ENCODE peak calls at places on chromosomes 2 and 18, in eight cellular contexts. One of them, this sample, is unnamed.

GRCh38 chr2:5945707-5946106 is 253.5 kb downstream of the SOX11 start:
- DNase-seq in cardiac muscle cell: no peak
- DNase-seq in stomach: no peak
- DNase-seq in coronary artery: no peak
- DNase-seq in GM06990: no peak
- DNase-seq in lower lobe of right lung: no peak
- DNase-seq in GM13977: no peak
- DNase-seq in RWPE1: no peak
- DNase-seq in this sample: no peak

GRCh38 chr2:102592601-102593000 is 26.8 kb upstream of the SLC9A2 start:
- DNase-seq in cardiac muscle cell: peak
- DNase-seq in stomach: peak
- DNase-seq in coronary artery: no peak
- DNase-seq in GM06990: no peak
- DNase-seq in lower lobe of right lung: no peak
- DNase-seq in GM13977: no peak
- DNase-seq in RWPE1: no peak
- DNase-seq in this sample: no peak

GRCh38 chr2:239303711-239304532 is 96.9 kb downstream of the HDAC4 start:
- DNase-seq in cardiac muscle cell: no peak
- DNase-seq in stomach: peak
- DNase-seq in coronary artery: peak
- DNase-seq in GM06990: peak
- DNase-seq in lower lobe of right lung: no peak
- DNase-seq in GM13977: peak
- DNase-seq in RWPE1: no peak
- DNase-seq in this sample: no peak

GRCh38 chr2:67394734-67395133 is 2.4 kb upstream of the ETAA1 start:
- DNase-seq in cardiac muscle cell: peak
- DNase-seq in stomach: no peak
- DNase-seq in coronary artery: no peak
- DNase-seq in GM06990: no peak
- DNase-seq in lower lobe of right lung: no peak
- DNase-seq in GM13977: no peak
- DNase-seq in RWPE1: no peak
- DNase-seq in this sample: no peak

GRCh38 chr2:168165418-168165817 is 82.0 kb downstream of the STK39 start:
- DNase-seq in cardiac muscle cell: peak
- DNase-seq in stomach: no peak
- DNase-seq in coronary artery: no peak
- DNase-seq in GM06990: no peak
- DNase-seq in lower lobe of right lung: no peak
- DNase-seq in GM13977: no peak
- DNase-seq in RWPE1: no peak
- DNase-seq in this sample: no peak

GRCh38 chr2:106857882-106858478 is 28.0 kb downstream of the ST6GAL2 start:
- DNase-seq in cardiac muscle cell: no peak
- DNase-seq in stomach: no peak
- DNase-seq in coronary artery: no peak
- DNase-seq in GM06990: no peak
- DNase-seq in lower lobe of right lung: no peak
- DNase-seq in GM13977: no peak
- DNase-seq in RWPE1: no peak
- DNase-seq in this sample: no peak

GRCh38 chr2:46829240-46829970 is 86.2 kb downstream of the MCFD2 start:
- DNase-seq in cardiac muscle cell: no peak
- DNase-seq in stomach: no peak
- DNase-seq in coronary artery: peak
- DNase-seq in GM06990: no peak
- DNase-seq in lower lobe of right lung: no peak
- DNase-seq in GM13977: no peak
- DNase-seq in RWPE1: no peak
- DNase-seq in this sample: peak

GRCh38 chr2:9952286-9952737 is 819 bp downstream of the GRHL1 start:
- DNase-seq in cardiac muscle cell: no peak
- DNase-seq in stomach: no peak
- DNase-seq in coronary artery: no peak
- DNase-seq in GM06990: no peak
- DNase-seq in lower lobe of right lung: no peak
- DNase-seq in GM13977: no peak
- DNase-seq in RWPE1: no peak
- DNase-seq in this sample: no peak

GRCh38 chr2:41197781-41198180 is 745.9 kb upstream of the SLC8A1 start:
- DNase-seq in cardiac muscle cell: peak
- DNase-seq in stomach: no peak
- DNase-seq in coronary artery: no peak
- DNase-seq in GM06990: no peak
- DNase-seq in lower lobe of right lung: no peak
- DNase-seq in GM13977: no peak
- DNase-seq in RWPE1: no peak
- DNase-seq in this sample: no peak

GRCh38 chr18:40955351-40955750 is 999.7 kb upstream of the PIK3C3 start:
- DNase-seq in cardiac muscle cell: no peak
- DNase-seq in stomach: no peak
- DNase-seq in coronary artery: no peak
- DNase-seq in GM06990: no peak
- DNase-seq in lower lobe of right lung: no peak
- DNase-seq in GM13977: no peak
- DNase-seq in RWPE1: no peak
- DNase-seq in this sample: no peak

GRCh38 chr2:230871361-230872150 is 6.8 kb downstream of the ITM2C start:
- DNase-seq in cardiac muscle cell: no peak
- DNase-seq in stomach: peak
- DNase-seq in coronary artery: no peak
- DNase-seq in GM06990: no peak
- DNase-seq in lower lobe of right lung: no peak
- DNase-seq in GM13977: no peak
- DNase-seq in RWPE1: no peak
- DNase-seq in this sample: peak

GRCh38 chr2:17148298-17149228 is 369.7 kb downstream of the RAD51AP2 start:
- DNase-seq in cardiac muscle cell: peak
- DNase-seq in stomach: peak
- DNase-seq in coronary artery: no peak
- DNase-seq in GM06990: no peak
- DNase-seq in lower lobe of right lung: peak
- DNase-seq in GM13977: no peak
- DNase-seq in RWPE1: no peak
- DNase-seq in this sample: no peak

GRCh38 chr2:29273004-29273703 is 157.9 kb downstream of the CLIP4 start:
- DNase-seq in cardiac muscle cell: no peak
- DNase-seq in stomach: no peak
- DNase-seq in coronary artery: peak
- DNase-seq in GM06990: no peak
- DNase-seq in lower lobe of right lung: no peak
- DNase-seq in GM13977: no peak
- DNase-seq in RWPE1: no peak
- DNase-seq in this sample: no peak

GRCh38 chr2:120559401-120559800 is 176.3 kb upstream of the GLI2 start:
- DNase-seq in cardiac muscle cell: peak
- DNase-seq in stomach: no peak
- DNase-seq in coronary artery: no peak
- DNase-seq in GM06990: no peak
- DNase-seq in lower lobe of right lung: no peak
- DNase-seq in GM13977: no peak
- DNase-seq in RWPE1: no peak
- DNase-seq in this sample: no peak

GRCh38 chr2:144215207-144215606 is 304.7 kb downstream of the ZEB2 start:
- DNase-seq in cardiac muscle cell: no peak
- DNase-seq in stomach: no peak
- DNase-seq in coronary artery: no peak
- DNase-seq in GM06990: no peak
- DNase-seq in lower lobe of right lung: no peak
- DNase-seq in GM13977: no peak
- DNase-seq in RWPE1: no peak
- DNase-seq in this sample: no peak

GRCh38 chr2:172862077-172862476 is 126.4 kb downstream of the RAPGEF4 start:
- DNase-seq in cardiac muscle cell: no peak
- DNase-seq in stomach: no peak
- DNase-seq in coronary artery: no peak
- DNase-seq in GM06990: no peak
- DNase-seq in lower lobe of right lung: no peak
- DNase-seq in GM13977: no peak
- DNase-seq in RWPE1: no peak
- DNase-seq in this sample: no peak

GRCh38 chr2:172861632-172862031 is 126.0 kb downstream of the RAPGEF4 start:
- DNase-seq in cardiac muscle cell: no peak
- DNase-seq in stomach: no peak
- DNase-seq in coronary artery: no peak
- DNase-seq in GM06990: no peak
- DNase-seq in lower lobe of right lung: no peak
- DNase-seq in GM13977: no peak
- DNase-seq in RWPE1: no peak
- DNase-seq in this sample: no peak

GRCh38 chr2:172864182-172864581 is 128.5 kb downstream of the RAPGEF4 start:
- DNase-seq in cardiac muscle cell: peak
- DNase-seq in stomach: peak
- DNase-seq in coronary artery: no peak
- DNase-seq in GM06990: no peak
- DNase-seq in lower lobe of right lung: peak
- DNase-seq in GM13977: peak
- DNase-seq in RWPE1: no peak
- DNase-seq in this sample: no peak

GRCh38 chr2:172863341-172863740 is 127.7 kb downstream of the RAPGEF4 start:
- DNase-seq in cardiac muscle cell: peak
- DNase-seq in stomach: no peak
- DNase-seq in coronary artery: no peak
- DNase-seq in GM06990: no peak
- DNase-seq in lower lobe of right lung: no peak
- DNase-seq in GM13977: no peak
- DNase-seq in RWPE1: no peak
- DNase-seq in this sample: no peak

GRCh38 chr2:172865422-172865821 is 129.8 kb downstream of the RAPGEF4 start:
- DNase-seq in cardiac muscle cell: no peak
- DNase-seq in stomach: no peak
- DNase-seq in coronary artery: no peak
- DNase-seq in GM06990: no peak
- DNase-seq in lower lobe of right lung: no peak
- DNase-seq in GM13977: no peak
- DNase-seq in RWPE1: no peak
- DNase-seq in this sample: no peak
- TF ChIP-seq CTCF in cardiac muscle cell: peak
- TF ChIP-seq CTCF in stomach: no peak
- TF ChIP-seq CTCF in coronary artery: no peak
- TF ChIP-seq CTCF in GM06990: peak
- TF ChIP-seq CTCF in lower lobe of right lung: no peak
- TF ChIP-seq CTCF in GM13977: no peak
- TF ChIP-seq CTCF in RWPE1: no peak
- TF ChIP-seq CTCF in this sample: no peak

DNA sequence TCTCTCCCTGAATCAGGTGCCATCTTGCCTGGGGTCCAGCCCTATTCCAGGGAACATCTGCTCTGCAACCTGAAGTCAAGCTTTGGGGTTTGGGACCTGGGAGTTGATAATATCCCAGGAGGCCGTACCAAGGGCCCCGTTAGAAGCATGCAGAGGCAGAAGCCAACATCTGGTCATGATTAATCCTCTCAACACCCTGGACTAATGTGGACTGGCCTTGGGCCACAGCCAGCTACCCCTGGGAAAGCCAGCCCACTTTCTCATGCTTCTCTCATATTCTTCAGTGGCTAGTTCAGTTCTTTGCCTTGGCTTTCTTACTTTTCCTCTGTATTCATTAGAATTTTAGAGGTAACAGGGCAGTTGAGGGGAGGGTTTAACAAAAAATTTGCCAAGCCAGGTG is 515.6 kb upstream of the NRP2 start:
- DNase-seq in cardiac muscle cell: peak
- DNase-seq in stomach: no peak
- DNase-seq in coronary artery: no peak
- DNase-seq in GM06990: no peak
- DNase-seq in lower lobe of right lung: no peak
- DNase-seq in GM13977: no peak
- DNase-seq in RWPE1: no peak
- DNase-seq in this sample: no peak
- TF ChIP-seq CTCF in cardiac muscle cell: no peak
- TF ChIP-seq CTCF in stomach: no peak
- TF ChIP-seq CTCF in coronary artery: no peak
- TF ChIP-seq CTCF in GM06990: no peak
- TF ChIP-seq CTCF in lower lobe of right lung: no peak
- TF ChIP-seq CTCF in GM13977: no peak
- TF ChIP-seq CTCF in RWPE1: no peak
- TF ChIP-seq CTCF in this sample: no peak

DNA sequence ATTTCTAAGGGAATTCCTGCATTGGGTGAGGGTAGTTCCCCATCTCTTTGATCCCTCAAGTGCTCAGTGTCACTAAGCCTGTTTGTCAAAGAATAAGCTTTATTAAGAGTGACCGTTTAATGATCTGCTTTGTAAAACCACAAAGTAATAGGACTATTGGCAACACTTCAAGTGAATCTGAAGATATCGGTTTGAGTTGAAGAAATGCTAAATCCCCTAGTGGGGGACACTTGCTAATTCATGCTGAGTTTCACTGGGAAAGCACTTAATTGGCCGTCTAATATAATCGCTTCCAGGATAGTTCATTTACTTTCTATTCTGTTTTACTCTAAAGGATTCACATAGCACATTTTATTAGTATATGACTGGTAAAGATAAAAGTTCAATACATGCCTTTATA is 54.4 kb downstream of the DTNA start:
- DNase-seq in cardiac muscle cell: no peak
- DNase-seq in stomach: no peak
- DNase-seq in coronary artery: no peak
- DNase-seq in GM06990: no peak
- DNase-seq in lower lobe of right lung: no peak
- DNase-seq in GM13977: no peak
- DNase-seq in RWPE1: no peak
- DNase-seq in this sample: no peak
- TF ChIP-seq CTCF in cardiac muscle cell: no peak
- TF ChIP-seq CTCF in stomach: no peak
- TF ChIP-seq CTCF in coronary artery: no peak
- TF ChIP-seq CTCF in GM06990: no peak
- TF ChIP-seq CTCF in lower lobe of right lung: no peak
- TF ChIP-seq CTCF in GM13977: no peak
- TF ChIP-seq CTCF in RWPE1: no peak
- TF ChIP-seq CTCF in this sample: peak

GRCh38 chr2:233202531-233202944 is 48.9 kb upstream of the ATG16L1 start:
- DNase-seq in cardiac muscle cell: no peak
- DNase-seq in stomach: no peak
- DNase-seq in coronary artery: no peak
- DNase-seq in GM06990: no peak
- DNase-seq in lower lobe of right lung: no peak
- DNase-seq in GM13977: no peak
- DNase-seq in RWPE1: no peak
- DNase-seq in this sample: no peak

GRCh38 chr2:233203060-233203459 is 48.4 kb upstream of the ATG16L1 start:
- DNase-seq in cardiac muscle cell: no peak
- DNase-seq in stomach: no peak
- DNase-seq in coronary artery: no peak
- DNase-seq in GM06990: no peak
- DNase-seq in lower lobe of right lung: no peak
- DNase-seq in GM13977: no peak
- DNase-seq in RWPE1: no peak
- DNase-seq in this sample: no peak

GRCh38 chr2:233204286-233204936 is 47.1 kb upstream of the ATG16L1 start:
- DNase-seq in cardiac muscle cell: no peak
- DNase-seq in stomach: no peak
- DNase-seq in coronary artery: no peak
- DNase-seq in GM06990: no peak
- DNase-seq in lower lobe of right lung: no peak
- DNase-seq in GM13977: no peak
- DNase-seq in RWPE1: no peak
- DNase-seq in this sample: no peak

GRCh38 chr2:233199870-233200269 is 51.6 kb upstream of the ATG16L1 start:
- DNase-seq in cardiac muscle cell: no peak
- DNase-seq in stomach: no peak
- DNase-seq in coronary artery: no peak
- DNase-seq in GM06990: no peak
- DNase-seq in lower lobe of right lung: no peak
- DNase-seq in GM13977: no peak
- DNase-seq in RWPE1: no peak
- DNase-seq in this sample: no peak

GRCh38 chr2:233201271-233202013 is 50.0 kb upstream of the ATG16L1 start:
- DNase-seq in cardiac muscle cell: no peak
- DNase-seq in stomach: no peak
- DNase-seq in coronary artery: no peak
- DNase-seq in GM06990: no peak
- DNase-seq in lower lobe of right lung: no peak
- DNase-seq in GM13977: no peak
- DNase-seq in RWPE1: no peak
- DNase-seq in this sample: no peak
- TF ChIP-seq CTCF in cardiac muscle cell: no peak
- TF ChIP-seq CTCF in stomach: no peak
- TF ChIP-seq CTCF in coronary artery: no peak
- TF ChIP-seq CTCF in GM06990: no peak
- TF ChIP-seq CTCF in lower lobe of right lung: no peak
- TF ChIP-seq CTCF in GM13977: no peak
- TF ChIP-seq CTCF in RWPE1: no peak
- TF ChIP-seq CTCF in this sample: no peak

This sample was measured in mesothelial cell of epicardium.